ENCODE peak calls at places on chromosome 19, in eight cellular contexts. U, I, D, E, C, B, X and Y are unnamed samples.

GRCh38 chr19:7638802-7639465 is 2.0 kb downstream of the STXBP2 start:
- DNase-seq in U (no peak), I (no peak), D (no peak), E (no peak), C (no peak), B (no peak), X (no peak), Y (no peak)

GRCh38 chr19:53034948-53035675 is 9.4 kb upstream of the ERVV-2 start:
- DNase-seq in U (no peak), I (no peak), D (no peak), E (no peak), C (no peak), B (no peak), X (no peak), Y (peak; percentile 29)

GRCh38 chr19:10113964-10114650 is 2.6 kb downstream of the P2RY11 start:
- DNase-seq in U (no peak), I (no peak), D (no peak), E (no peak), C (no peak), B (no peak), X (no peak), Y (no peak)

GRCh38 chr19:43148233-43148632 is 38.1 kb downstream of the PSG5 start:
- DNase-seq in U (no peak), I (peak; percentile 31), D (no peak), E (peak; percentile 65), C (no peak), B (no peak), X (peak; percentile 21), Y (peak; percentile 97)

GRCh38 chr19:1394252-1395193 is 6.8 kb downstream of the GAMT start:
- DNase-seq in U (no peak), I (no peak), D (peak; percentile 97), E (no peak), C (no peak), B (no peak), X (no peak), Y (peak; percentile 46)

GRCh38 chr19:44613295-44614168 is at the start of gene IGSF23:
- DNase-seq in U (no peak), I (no peak), D (no peak), E (no peak), C (no peak), B (no peak), X (no peak), Y (no peak)

GRCh38 chr19:313169-313987 is 22.2 kb upstream of the PLPP2 start:
- DNase-seq in U (no peak), I (no peak), D (no peak), E (no peak), C (no peak), B (no peak), X (no peak), Y (no peak)

GRCh38 chr19:6678690-6679109 is 8.7 kb upstream of the TNFSF14 start:
- DNase-seq in U (peak; percentile 64), I (peak; percentile 35), D (no peak), E (no peak), C (no peak), B (no peak), X (no peak), Y (peak; percentile 57)

GRCh38 chr19:39524495-39524894 is 8.2 kb downstream of the EID2B start:
- DNase-seq in U (no peak), I (no peak), D (no peak), E (no peak), C (no peak), B (no peak), X (no peak), Y (no peak)

GRCh38 chr19:7550987-7551761 is 15.7 kb downstream of the PNPLA6 start:
- DNase-seq in U (no peak), I (no peak), D (peak; percentile 92), E (peak; percentile 66), C (peak; percentile 27), B (no peak), X (peak; percentile 72), Y (peak; percentile 60)

GRCh38 chr19:7848779-7849457 is 18.9 kb downstream of the EVI5L start:
- DNase-seq in U (no peak), I (no peak), D (no peak), E (no peak), C (no peak), B (no peak), X (no peak), Y (no peak)

GRCh38 chr19:3808420-3809143 is 22.4 kb upstream of the MATK start:
- DNase-seq in U (no peak), I (no peak), D (no peak), E (no peak), C (no peak), B (no peak), X (no peak), Y (no peak)

GRCh38 chr19:43624933-43625332 is 5.5 kb upstream of the ZNF428 start:
- DNase-seq in U (peak; percentile 82), I (no peak), D (no peak), E (no peak), C (peak; percentile 84), B (peak; percentile 71), X (no peak), Y (peak; percentile 71)

GRCh38 chr19:3982701-3983541 is 2.3 kb downstream of the EEF2 start:
- DNase-seq in U (no peak), I (no peak), D (peak; percentile 29), E (peak; percentile 44), C (no peak), B (no peak), X (peak; percentile 64), Y (peak; percentile 82)

GRCh38 chr19:4295972-4296771 is 6.0 kb downstream of the TMIGD2 start:
- DNase-seq in U (no peak), I (no peak), D (no peak), E (no peak), C (no peak), B (no peak), X (no peak), Y (peak; percentile 10)

GRCh38 chr19:55857149-55857548 is 20.8 kb downstream of the NLRP4 start:
- DNase-seq in U (no peak), I (no peak), D (no peak), E (no peak), C (no peak), B (no peak), X (no peak), Y (no peak)

GRCh38 chr19:2099937-2100718 is 3.4 kb downstream of the IZUMO4 start:
- DNase-seq in U (no peak), I (no peak), D (no peak), E (no peak), C (no peak), B (no peak), X (no peak), Y (no peak)

GRCh38 chr19:51375504-51376221 is 3.2 kb upstream of the NKG7 start:
- DNase-seq in U (no peak), I (no peak), D (no peak), E (no peak), C (no peak), B (no peak), X (no peak), Y (no peak)

GRCh38 chr19:8663920-8664670 is 33.7 kb downstream of the NFILZ start:
- DNase-seq in U (peak; percentile 48), I (no peak), D (no peak), E (no peak), C (peak; percentile 28), B (peak; percentile 7), X (no peak), Y (no peak)

GRCh38 chr19:55255618-55256423 is 3.0 kb downstream of the PPP6R1 start:
- DNase-seq in U (peak; percentile 59), I (peak; percentile 97), D (no peak), E (no peak), C (peak; percentile 5), B (no peak), X (no peak), Y (peak; percentile 57)

GRCh38 chr19:16197188-16197621 is 506 bp upstream of the AP1M1 start:
- DNase-seq in U (no peak), I (peak; percentile 27), D (no peak), E (peak; percentile 76), C (no peak), B (no peak), X (peak; percentile 80), Y (peak; percentile 48)

GRCh38 chr19:10289836-10290438 is at the start of gene ICAM5:
- DNase-seq in U (no peak), I (peak; percentile 55), D (no peak), E (peak; percentile 74), C (peak; percentile 13), B (no peak), X (peak; percentile 50), Y (peak; percentile 57)

GRCh38 chr19:5355076-5355475 is 14.5 kb upstream of the PTPRS start:
- DNase-seq in U (no peak), I (no peak), D (no peak), E (no peak), C (no peak), B (no peak), X (no peak), Y (no peak)

GRCh38 chr19:7989071-7989575 is 16.3 kb downstream of the ELAVL1 start:
- DNase-seq in U (no peak), I (no peak), D (no peak), E (peak; percentile 76), C (no peak), B (no peak), X (no peak), Y (peak; percentile 52)

GRCh38 chr19:1860133-1860775 is 3.1 kb downstream of the KLF16 start:
- DNase-seq in U (no peak), I (peak; percentile 68), D (peak; percentile 68), E (no peak), C (peak; percentile 52), B (no peak), X (peak; percentile 76), Y (peak; percentile 61)

GRCh38 chr19:31326329-31327028 is 22.8 kb downstream of the TSHZ3 start:
- DNase-seq in U (no peak), I (no peak), D (no peak), E (no peak), C (no peak), B (no peak), X (no peak), Y (no peak)

GRCh38 chr19:35344511-35345031 is 3.1 kb upstream of the FFAR1 start:
- DNase-seq in U (no peak), I (no peak), D (no peak), E (no peak), C (no peak), B (no peak), X (no peak), Y (no peak)

GRCh38 chr19:1118999-1119398 is 15.2 kb downstream of the GPX4 start:
- DNase-seq in U (no peak), I (no peak), D (no peak), E (no peak), C (no peak), B (no peak), X (no peak), Y (no peak)